ENCODE peak calls at places on chromosomes 16 and 17, in ten cellular contexts. One of them, this sample, is unnamed.

GRCh38 chr17:59278401-59278800 is 53.1 kb upstream of the YPEL2 start:
- DNase-seq in HT1080: no peak
- DNase-seq in naive thymus-derived CD8-positive, alpha-beta T cell: no peak
- DNase-seq in midbrain: peak
- DNase-seq in GM03348: no peak
- DNase-seq in heart right ventricle: no peak
- DNase-seq in HFF-Myc: no peak
- DNase-seq in GM04504: no peak
- DNase-seq in stomach: no peak
- DNase-seq in NCI-H2081: no peak
- DNase-seq in this sample: no peak

GRCh38 chr17:51666971-51667721 is 406.8 kb downstream of the UTP18 start:
- DNase-seq in HT1080: no peak
- DNase-seq in naive thymus-derived CD8-positive, alpha-beta T cell: no peak
- DNase-seq in midbrain: no peak
- DNase-seq in GM03348: no peak
- DNase-seq in heart right ventricle: no peak
- DNase-seq in HFF-Myc: no peak
- DNase-seq in GM04504: no peak
- DNase-seq in stomach: no peak
- DNase-seq in NCI-H2081: no peak
- DNase-seq in this sample: no peak

GRCh38 chr17:75551276-75551675 is 25.8 kb downstream of the LLGL2 start:
- DNase-seq in HT1080: no peak
- DNase-seq in naive thymus-derived CD8-positive, alpha-beta T cell: no peak
- DNase-seq in midbrain: no peak
- DNase-seq in GM03348: no peak
- DNase-seq in heart right ventricle: no peak
- DNase-seq in HFF-Myc: no peak
- DNase-seq in GM04504: no peak
- DNase-seq in stomach: no peak
- DNase-seq in NCI-H2081: no peak
- DNase-seq in this sample: no peak

GRCh38 chr17:35866356-35866950 is 2.2 kb downstream of the HEATR9 start:
- DNase-seq in HT1080: peak
- DNase-seq in naive thymus-derived CD8-positive, alpha-beta T cell: no peak
- DNase-seq in midbrain: no peak
- DNase-seq in GM03348: no peak
- DNase-seq in heart right ventricle: no peak
- DNase-seq in HFF-Myc: no peak
- DNase-seq in GM04504: peak
- DNase-seq in stomach: no peak
- DNase-seq in NCI-H2081: no peak
- DNase-seq in this sample: no peak

GRCh38 chr16:5045499-5046115 is 11.9 kb upstream of the NAGPA start:
- DNase-seq in HT1080: no peak
- DNase-seq in naive thymus-derived CD8-positive, alpha-beta T cell: no peak
- DNase-seq in midbrain: no peak
- DNase-seq in GM03348: no peak
- DNase-seq in heart right ventricle: no peak
- DNase-seq in HFF-Myc: no peak
- DNase-seq in GM04504: no peak
- DNase-seq in stomach: no peak
- DNase-seq in NCI-H2081: no peak
- DNase-seq in this sample: peak

GRCh38 chr17:27424941-27425340 is 31.3 kb upstream of the KSR1 start:
- DNase-seq in HT1080: no peak
- DNase-seq in naive thymus-derived CD8-positive, alpha-beta T cell: no peak
- DNase-seq in midbrain: no peak
- DNase-seq in GM03348: no peak
- DNase-seq in heart right ventricle: no peak
- DNase-seq in HFF-Myc: no peak
- DNase-seq in GM04504: no peak
- DNase-seq in stomach: no peak
- DNase-seq in NCI-H2081: no peak
- DNase-seq in this sample: no peak

GRCh38 chr16:144797-145252 is 6.4 kb upstream of the NPRL3 start:
- DNase-seq in HT1080: no peak
- DNase-seq in naive thymus-derived CD8-positive, alpha-beta T cell: no peak
- DNase-seq in midbrain: no peak
- DNase-seq in GM03348: no peak
- DNase-seq in heart right ventricle: no peak
- DNase-seq in HFF-Myc: no peak
- DNase-seq in GM04504: no peak
- DNase-seq in stomach: no peak
- DNase-seq in NCI-H2081: no peak
- DNase-seq in this sample: no peak

GRCh38 chr16:3951861-3952332 is 71.4 kb upstream of the CREBBP start:
- DNase-seq in HT1080: no peak
- DNase-seq in naive thymus-derived CD8-positive, alpha-beta T cell: no peak
- DNase-seq in midbrain: no peak
- DNase-seq in GM03348: no peak
- DNase-seq in heart right ventricle: no peak
- DNase-seq in HFF-Myc: no peak
- DNase-seq in GM04504: no peak
- DNase-seq in stomach: no peak
- DNase-seq in NCI-H2081: no peak
- DNase-seq in this sample: no peak

GRCh38 chr17:81254955-81255717 is 16.0 kb downstream of the NDUFAF8 start:
- DNase-seq in HT1080: no peak
- DNase-seq in naive thymus-derived CD8-positive, alpha-beta T cell: no peak
- DNase-seq in midbrain: peak
- DNase-seq in GM03348: peak
- DNase-seq in heart right ventricle: peak
- DNase-seq in HFF-Myc: peak
- DNase-seq in GM04504: peak
- DNase-seq in stomach: peak
- DNase-seq in NCI-H2081: peak
- DNase-seq in this sample: peak

GRCh38 chr17:38872671-38873385 is 3.0 kb downstream of the LASP1 start:
- DNase-seq in HT1080: no peak
- DNase-seq in naive thymus-derived CD8-positive, alpha-beta T cell: no peak
- DNase-seq in midbrain: no peak
- DNase-seq in GM03348: no peak
- DNase-seq in heart right ventricle: no peak
- DNase-seq in HFF-Myc: no peak
- DNase-seq in GM04504: no peak
- DNase-seq in stomach: peak
- DNase-seq in NCI-H2081: no peak
- DNase-seq in this sample: peak

GRCh38 chr17:56426901-56427300 is 166.6 kb upstream of the NOG start:
- DNase-seq in HT1080: no peak
- DNase-seq in naive thymus-derived CD8-positive, alpha-beta T cell: no peak
- DNase-seq in midbrain: no peak
- DNase-seq in GM03348: no peak
- DNase-seq in heart right ventricle: no peak
- DNase-seq in HFF-Myc: no peak
- DNase-seq in GM04504: no peak
- DNase-seq in stomach: no peak
- DNase-seq in NCI-H2081: no peak
- DNase-seq in this sample: no peak

GRCh38 chr16:84925092-84925772 is 86.1 kb downstream of the ZDHHC7 start:
- DNase-seq in HT1080: no peak
- DNase-seq in naive thymus-derived CD8-positive, alpha-beta T cell: peak
- DNase-seq in midbrain: peak
- DNase-seq in GM03348: peak
- DNase-seq in heart right ventricle: peak
- DNase-seq in HFF-Myc: no peak
- DNase-seq in GM04504: no peak
- DNase-seq in stomach: peak
- DNase-seq in NCI-H2081: no peak
- DNase-seq in this sample: peak

GRCh38 chr17:17186551-17187505 is 19.3 kb downstream of the PLD6 start:
- DNase-seq in HT1080: no peak
- DNase-seq in naive thymus-derived CD8-positive, alpha-beta T cell: no peak
- DNase-seq in midbrain: no peak
- DNase-seq in GM03348: peak
- DNase-seq in heart right ventricle: no peak
- DNase-seq in HFF-Myc: no peak
- DNase-seq in GM04504: no peak
- DNase-seq in stomach: no peak
- DNase-seq in NCI-H2081: no peak
- DNase-seq in this sample: no peak

GRCh38 chr17:79809530-79810137 is 12.8 kb upstream of the CBX8 start:
- DNase-seq in HT1080: no peak
- DNase-seq in naive thymus-derived CD8-positive, alpha-beta T cell: no peak
- DNase-seq in midbrain: no peak
- DNase-seq in GM03348: no peak
- DNase-seq in heart right ventricle: no peak
- DNase-seq in HFF-Myc: no peak
- DNase-seq in GM04504: no peak
- DNase-seq in stomach: peak
- DNase-seq in NCI-H2081: peak
- DNase-seq in this sample: peak

GRCh38 chr16:85124636-85125346 is 12.5 kb upstream of the CIBAR2 start:
- DNase-seq in HT1080: no peak
- DNase-seq in naive thymus-derived CD8-positive, alpha-beta T cell: no peak
- DNase-seq in midbrain: no peak
- DNase-seq in GM03348: no peak
- DNase-seq in heart right ventricle: no peak
- DNase-seq in HFF-Myc: no peak
- DNase-seq in GM04504: no peak
- DNase-seq in stomach: no peak
- DNase-seq in NCI-H2081: no peak
- DNase-seq in this sample: no peak

GRCh38 chr16:80317132-80318098 is 223.4 kb upstream of the DYNLRB2 start:
- DNase-seq in HT1080: peak
- DNase-seq in naive thymus-derived CD8-positive, alpha-beta T cell: no peak
- DNase-seq in midbrain: no peak
- DNase-seq in GM03348: no peak
- DNase-seq in heart right ventricle: no peak
- DNase-seq in HFF-Myc: no peak
- DNase-seq in GM04504: no peak
- DNase-seq in stomach: no peak
- DNase-seq in NCI-H2081: no peak
- DNase-seq in this sample: no peak

GRCh38 chr17:48554412-48555090 is 9.6 kb upstream of the HOXB2 start:
- DNase-seq in HT1080: no peak
- DNase-seq in naive thymus-derived CD8-positive, alpha-beta T cell: no peak
- DNase-seq in midbrain: no peak
- DNase-seq in GM03348: no peak
- DNase-seq in heart right ventricle: no peak
- DNase-seq in HFF-Myc: no peak
- DNase-seq in GM04504: no peak
- DNase-seq in stomach: no peak
- DNase-seq in NCI-H2081: no peak
- DNase-seq in this sample: no peak

GRCh38 chr17:4710693-4711634 is 532 bp downstream of the ARRB2 start:
- DNase-seq in HT1080: no peak
- DNase-seq in naive thymus-derived CD8-positive, alpha-beta T cell: peak
- DNase-seq in midbrain: no peak
- DNase-seq in GM03348: no peak
- DNase-seq in heart right ventricle: no peak
- DNase-seq in HFF-Myc: no peak
- DNase-seq in GM04504: no peak
- DNase-seq in stomach: peak
- DNase-seq in NCI-H2081: no peak
- DNase-seq in this sample: peak

GRCh38 chr16:84643180-84643583 is 5.1 kb upstream of the KLHL36 start:
- DNase-seq in HT1080: peak
- DNase-seq in naive thymus-derived CD8-positive, alpha-beta T cell: no peak
- DNase-seq in midbrain: no peak
- DNase-seq in GM03348: peak
- DNase-seq in heart right ventricle: peak
- DNase-seq in HFF-Myc: peak
- DNase-seq in GM04504: peak
- DNase-seq in stomach: peak
- DNase-seq in NCI-H2081: peak
- DNase-seq in this sample: peak

GRCh38 chr17:80795737-80796136 is 195.9 kb upstream of the CHMP6 start:
- DNase-seq in HT1080: no peak
- DNase-seq in naive thymus-derived CD8-positive, alpha-beta T cell: no peak
- DNase-seq in midbrain: peak
- DNase-seq in GM03348: no peak
- DNase-seq in heart right ventricle: peak
- DNase-seq in HFF-Myc: no peak
- DNase-seq in GM04504: no peak
- DNase-seq in stomach: no peak
- DNase-seq in NCI-H2081: no peak
- DNase-seq in this sample: peak

GRCh38 chr17:48637323-48638260 is 11.4 kb upstream of the HOXB9 start:
- DNase-seq in HT1080: peak
- DNase-seq in naive thymus-derived CD8-positive, alpha-beta T cell: no peak
- DNase-seq in midbrain: no peak
- DNase-seq in GM03348: peak
- DNase-seq in heart right ventricle: no peak
- DNase-seq in HFF-Myc: peak
- DNase-seq in GM04504: peak
- DNase-seq in stomach: no peak
- DNase-seq in NCI-H2081: no peak
- DNase-seq in this sample: no peak

This sample was measured in right cardiac atrium.